ENCODE peak calls at places on chromosomes 11 and 22, in five cellular contexts. O is NCI-H1417, L is amniotic epithelial cell, Q is NCI-H1092 treated with DMSO at 0.1 percent for 48 hours, Z is HuH-7.5. P is an unnamed sample.

GRCh38 chr11:118152552-118153471 is at the start of gene SCN4B:
- DNase-seq in Q (peak), O (peak), Z (peak), L (peak), P (peak)

GRCh38 chr11:81222491-81222890 is 1511.2 kb downstream of the FAM181B start:
- DNase-seq in Q (no peak), Z (no peak), L (no peak), O (peak), P (no peak)

GRCh38 chr11:103714246-103714645 is 322.2 kb upstream of the DDI1 start:
- DNase-seq in L (peak), Q (no peak), O (no peak), Z (no peak), P (no peak)

GRCh38 chr22:24404561-24405275 is 22.7 kb upstream of the ADORA2A start:
- DNase-seq in L (no peak), Q (no peak), O (no peak), Z (no peak), P (no peak)

GRCh38 chr11:130400793-130401483 is 27.5 kb downstream of the ADAMTS8 start:
- DNase-seq in O (no peak), L (no peak), Z (no peak), Q (no peak), P (no peak)

GRCh38 chr11:102085864-102086551 is 24.2 kb upstream of the YAP1 start:
- DNase-seq in Q (no peak), Z (no peak), L (no peak), O (no peak), P (no peak)

GRCh38 chr11:17873571-17873970 is 139.0 kb downstream of the KCNC1 start:
- DNase-seq in Q (no peak), L (no peak), Z (no peak), O (no peak), P (no peak)

GRCh38 chr11:1252371-1253102 is 29.7 kb downstream of the MUC5B start:
- DNase-seq in O (no peak), L (no peak), Z (no peak), Q (no peak), P (no peak)

GRCh38 chr11:38460429-38460828 is 1862.4 kb upstream of the RAG2 start:
- DNase-seq in L (no peak), O (no peak), Q (no peak), Z (no peak), P (no peak)

GRCh38 chr11:110529043-110529442 is 99.3 kb downstream of the FDX1 start:
- DNase-seq in Z (no peak), Q (no peak), O (no peak), L (no peak), P (no peak)

GRCh38 chr11:12242071-12242672 is 131.8 kb downstream of the MICAL2 start:
- DNase-seq in L (no peak), O (peak), Q (no peak), Z (no peak), P (no peak)

GRCh38 chr11:81237139-81237538 is 1496.5 kb downstream of the FAM181B start:
- DNase-seq in L (peak), Q (peak), Z (no peak), O (peak), P (peak)

GRCh38 chr11:132056689-132057088 is 686.3 kb downstream of the NTM start:
- DNase-seq in Q (no peak), Z (no peak), L (peak), O (peak), P (no peak)

GRCh38 chr11:68819362-68819761 is 22.4 kb downstream of the CPT1A start:
- DNase-seq in Z (no peak), O (no peak), Q (no peak), L (no peak), P (no peak)

GRCh38 chr22:19044381-19044780 is 77.8 kb downstream of the DGCR2 start:
- DNase-seq in Q (no peak), L (no peak), O (no peak), Z (no peak), P (no peak)